ENCODE peak calls at places on chromosomes 13 and 19, in ten cellular contexts. I, V, C, N, Q, W, K, X, F and O are unnamed samples.
A peak's percentile ranks its signal among the peaks of the same experiment; 100 is the strongest.

GRCh38 chr13:97112451-97113152 is 109.5 kb upstream of the MBNL2 start:
- DNase-seq in I (no peak), V (no peak), C (no peak), N (no peak), Q (no peak), W (no peak), K (no peak), X (no peak), F (no peak), O (no peak)

GRCh38 chr19:50959731-50960500 is 7.1 kb upstream of the KLK5 start:
- DNase-seq in I (no peak), V (no peak), C (no peak), N (no peak), Q (no peak), W (no peak), K (no peak), X (no peak), F (no peak), O (no peak)

GRCh38 chr13:49410477-49410876 is 33.4 kb downstream of the CAB39L start:
- DNase-seq in I (no peak), V (no peak), C (no peak), N (no peak), Q (no peak), W (no peak), K (no peak), X (no peak), F (no peak), O (no peak)

GRCh38 chr19:47778089-47778953 is at the start of gene SELENOW:
- DNase-seq in I (peak; percentile 83), V (peak; percentile 96), C (peak; percentile 87), N (peak; percentile 62), Q (peak; percentile 55), W (peak; percentile 94), K (peak; percentile 94), X (peak; percentile 88), F (peak; percentile 88), O (peak; percentile 93)

GRCh38 chr13:45200701-45201230 is at the start of gene KCTD4:
- DNase-seq in I (no peak), V (no peak), C (no peak), N (no peak), Q (no peak), W (no peak), K (no peak), X (no peak), F (no peak), O (no peak)

GRCh38 chr13:49569993-49570689 is 15.2 kb downstream of the RCBTB1 start:
- DNase-seq in I (no peak), V (peak; percentile 31), C (no peak), N (no peak), Q (no peak), W (no peak), K (no peak), X (no peak), F (no peak), O (no peak)

GRCh38 chr13:50826035-50826434 is 17.5 kb downstream of the DLEU7 start:
- DNase-seq in I (no peak), V (no peak), C (no peak), N (no peak), Q (no peak), W (no peak), K (no peak), X (no peak), F (no peak), O (no peak)

GRCh38 chr13:33932765-33933406 is 114.9 kb downstream of the RFC3 start:
- DNase-seq in I (no peak), V (peak; percentile 11), C (no peak), N (no peak), Q (no peak), W (no peak), K (no peak), X (no peak), F (no peak), O (no peak)

GRCh38 chr13:30618186-30618937 is 642 bp downstream of the USPL1 start:
- DNase-seq in I (peak; percentile 27), V (no peak), C (peak; percentile 69), N (no peak), Q (no peak), W (no peak), K (peak; percentile 6), X (peak; percentile 65), F (peak; percentile 30), O (peak; percentile 84)

GRCh38 chr13:30617315-30618185 is at the start of gene USPL1:
- DNase-seq in I (peak; percentile 98), V (peak; percentile 95), C (peak; percentile 99), N (peak; percentile 98), Q (peak; percentile 98), W (peak; percentile 99), K (peak; percentile 85), X (peak; percentile 99), F (peak; percentile 99), O (peak; percentile 100)

GRCh38 chr13:30618938-30619289 is 1.2 kb downstream of the USPL1 start:
- DNase-seq in I (no peak), V (no peak), C (no peak), N (no peak), Q (no peak), W (no peak), K (no peak), X (no peak), F (no peak), O (no peak)

GRCh38 chr13:30616927-30617314 is 799 bp upstream of the USPL1 start:
- DNase-seq in I (peak; percentile 65), V (peak; percentile 64), C (peak; percentile 82), N (peak; percentile 77), Q (peak; percentile 78), W (peak; percentile 94), K (peak; percentile 40), X (peak; percentile 88), F (peak; percentile 71), O (no peak)

GRCh38 chr13:30619731-30620130 is 2.0 kb downstream of the USPL1 start:
- DNase-seq in I (no peak), V (no peak), C (no peak), N (no peak), Q (no peak), W (no peak), K (no peak), X (no peak), F (no peak), O (no peak)
- H3K4me3 ChIP-seq in I (peak overlapping the region; percentile 91), V (peak overlapping the region; percentile 98), C (peak overlapping the region; percentile 89), N (no peak overlapping the region), Q (no peak overlapping the region), W (peak overlapping the region; percentile 6), K (peak overlapping the region; percentile 61), X (peak overlapping the region; percentile 89), F (no peak overlapping the region), O (no peak overlapping the region)

DNA sequence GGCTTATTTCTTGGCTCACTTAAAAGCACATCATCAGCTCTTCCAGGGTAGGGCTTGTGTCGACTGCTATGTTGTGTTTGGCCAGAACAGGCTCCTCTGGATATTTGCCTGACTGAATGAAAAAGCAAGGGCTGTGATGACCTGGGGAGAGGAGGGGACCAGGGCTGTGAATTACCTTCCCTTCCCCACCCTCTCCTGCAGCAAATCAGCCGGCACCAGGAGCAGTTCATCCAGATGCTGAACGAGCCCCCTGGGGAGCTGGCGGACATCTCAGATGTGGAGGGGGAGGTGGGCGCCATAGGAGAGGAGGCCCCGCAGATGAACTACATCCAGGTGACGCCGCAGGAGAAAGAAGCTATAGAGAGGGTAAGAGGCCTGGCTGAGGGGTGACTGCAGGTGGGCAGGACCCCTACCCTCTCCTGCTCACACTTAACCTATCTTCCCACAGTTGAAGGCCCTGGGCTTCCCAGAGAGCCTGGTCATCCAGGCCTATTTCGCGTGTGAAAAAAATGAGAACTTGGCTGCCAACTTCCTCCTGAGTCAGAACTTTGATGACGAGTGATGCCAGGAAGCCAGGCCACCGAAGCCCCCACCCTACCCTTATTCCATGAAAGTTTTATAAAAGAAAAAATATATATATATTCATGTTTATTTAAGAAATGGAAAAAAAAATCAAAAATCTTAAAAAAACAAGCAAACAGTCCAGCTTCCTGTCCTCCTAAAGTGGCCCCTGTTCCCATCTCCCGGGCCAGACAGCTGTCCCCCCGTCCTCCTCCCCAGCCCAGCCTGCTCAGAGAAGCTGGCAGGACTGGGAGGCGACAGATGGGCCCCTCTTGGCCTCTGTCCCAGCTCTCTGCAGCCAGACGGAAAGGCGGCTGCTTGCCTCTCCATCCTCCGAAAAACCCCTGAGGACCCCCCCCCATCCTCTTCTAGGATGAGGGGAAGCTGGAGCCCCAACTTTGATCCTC is 4.3 kb downstream of the GADD45GIP1 start:
- DNase-seq in I (no peak), V (peak; percentile 79), C (no peak), N (no peak), Q (no peak), W (no peak), K (peak; percentile 6), X (no peak), F (no peak), O (no peak)
- TF ChIP-seq POLR2AphosphoS5 in I (no peak), V (no peak), C (no peak), N (no peak), Q (no peak), W (no peak), K (no peak), X (no peak), F (no peak), O (no peak)

GRCh38 chr19:6890421-6890913 is 3.1 kb downstream of the ADGRE1 start:
- DNase-seq in I (no peak), V (no peak), C (no peak), N (no peak), Q (no peak), W (no peak), K (no peak), X (no peak), F (no peak), O (no peak)

GRCh38 chr19:6891761-6892385 is 4.5 kb downstream of the ADGRE1 start:
- DNase-seq in I (no peak), V (no peak), C (no peak), N (no peak), Q (no peak), W (no peak), K (no peak), X (no peak), F (no peak), O (no peak)

GRCh38 chr19:6888967-6889366 is 1.6 kb downstream of the ADGRE1 start:
- DNase-seq in I (no peak), V (no peak), C (no peak), N (no peak), Q (no peak), W (no peak), K (no peak), X (no peak), F (no peak), O (no peak)

GRCh38 chr19:6890938-6891337 is 3.6 kb downstream of the ADGRE1 start:
- DNase-seq in I (no peak), V (no peak), C (no peak), N (no peak), Q (no peak), W (no peak), K (no peak), X (no peak), F (no peak), O (no peak)

GRCh38 chr19:6894313-6894712 is 6.9 kb downstream of the ADGRE1 start:
- DNase-seq in I (no peak), V (no peak), C (no peak), N (no peak), Q (no peak), W (no peak), K (no peak), X (no peak), F (no peak), O (no peak)
- H3K9me3 ChIP-seq in I (no peaks in the 10 kb centered on the region), V (no peaks in the 10 kb centered on the region), C (peaks cover 22% of the 10 kb centered on the region), N (peaks cover 11% of the 10 kb centered on the region), Q (peaks cover 3% of the 10 kb centered on the region), W (peaks cover 13% of the 10 kb centered on the region), K (no peaks in the 10 kb centered on the region), X (no peaks in the 10 kb centered on the region), F (no peaks in the 10 kb centered on the region), O (no peaks in the 10 kb centered on the region)

DNA sequence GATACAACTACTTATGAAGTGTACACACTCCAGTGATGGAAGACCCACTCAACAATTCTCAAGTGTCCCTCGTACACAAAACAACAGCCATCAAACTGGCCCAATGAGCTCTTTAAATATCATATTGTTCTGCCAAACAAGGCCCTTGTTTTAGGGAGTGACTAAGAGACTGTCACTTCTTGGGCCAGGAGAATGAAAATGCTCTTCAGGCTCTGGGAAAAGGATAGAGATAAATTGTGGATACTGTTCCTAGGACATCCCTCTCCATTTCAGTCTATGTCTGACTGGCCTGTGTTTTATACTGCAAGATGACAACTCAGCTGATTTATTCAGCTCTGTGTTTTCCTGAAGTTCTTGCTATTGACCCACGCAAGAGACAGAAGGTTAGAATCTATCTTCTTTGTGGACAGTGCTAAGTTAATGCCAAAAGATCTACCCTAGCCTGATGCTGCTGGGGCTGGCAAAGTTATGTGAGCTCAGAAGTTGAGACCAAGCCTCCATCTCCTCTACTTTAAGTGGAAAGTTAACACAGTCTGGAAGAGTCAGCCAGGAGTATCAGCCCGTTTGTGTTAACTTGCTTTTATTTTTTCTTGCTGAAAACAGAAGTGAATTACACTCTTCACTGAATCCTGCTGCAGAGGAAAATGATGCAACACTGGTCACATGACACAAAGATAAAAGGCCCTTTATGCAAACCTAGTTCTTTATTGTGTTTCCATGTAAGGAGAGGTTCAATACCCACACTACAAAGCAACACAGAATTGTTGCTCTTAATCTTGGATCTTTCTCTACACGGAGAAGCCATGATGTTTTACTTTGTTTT is 14.6 kb downstream of the FRY start:
- DNase-seq in I (no peak), V (no peak), C (no peak), N (no peak), Q (no peak), W (no peak), K (no peak), X (no peak), F (no peak), O (no peak)
- H3K4me3 ChIP-seq in I (no peak overlapping the region), V (no peak overlapping the region), C (no peak overlapping the region), N (no peak overlapping the region), Q (no peak overlapping the region), W (no peak overlapping the region), K (no peak overlapping the region), X (no peak overlapping the region), F (no peak overlapping the region), O (no peak overlapping the region)